ENCODE peak calls at places on chromosomes 2 and 18, in four cellular contexts. Z is AG08396, Y is SW480, L is cardiac septum. N is an unnamed sample.

GRCh38 chr18:48835119-48835518 is 115.6 kb downstream of the SMAD7 start:
- DNase-seq in Y (peak), L (no peak), Z (no peak), N (no peak)

GRCh38 chr2:44718431-44718830 is 223.1 kb upstream of the SIX3 start:
- DNase-seq in L (no peak), Z (no peak), Y (no peak), N (no peak)

GRCh38 chr18:70172225-70172624 is 33.3 kb downstream of the RTTN start:
- DNase-seq in Y (no peak), Z (no peak), L (no peak), N (no peak)

GRCh38 chr2:187438459-187438858 is 9.6 kb downstream of the CALCRL start:
- DNase-seq in Z (no peak), L (no peak), Y (no peak), N (no peak)

GRCh38 chr2:189798312-189799029 is 14.2 kb downstream of the PMS1 start:
- DNase-seq in Z (peak), Y (peak), L (no peak), N (no peak)

GRCh38 chr2:49621014-49621413 is 466.7 kb upstream of the FSHR start:
- DNase-seq in Y (no peak), Z (no peak), L (no peak), N (no peak)

GRCh38 chr2:27191107-27191829 is 20.6 kb upstream of the ATRAID start:
- DNase-seq in Y (peak), L (no peak), Z (peak), N (peak)

GRCh38 chr2:241010531-241011295 is 12.3 kb downstream of the SNED1 start:
- DNase-seq in L (peak), Z (no peak), Y (no peak), N (no peak)

GRCh38 chr18:65073060-65073550 is 677.7 kb upstream of the CDH7 start:
- DNase-seq in Z (no peak), L (no peak), Y (no peak), N (no peak)

GRCh38 chr2:227864161-227864756 is 7.2 kb upstream of the DAW1 start:
- DNase-seq in Z (no peak), L (no peak), Y (no peak), N (no peak)

GRCh38 chr18:2906522-2907458 is 60.0 kb downstream of the EMILIN2 start:
- DNase-seq in Y (peak), Z (peak), L (peak), N (peak)

GRCh38 chr2:58601017-58601416 is 359.9 kb upstream of the FANCL start:
- DNase-seq in Z (peak), Y (no peak), L (no peak), N (no peak)

GRCh38 chr2:65027611-65028244 is 28.5 kb upstream of the CEP68 start:
- DNase-seq in Y (no peak), L (no peak), Z (no peak), N (no peak)

GRCh38 chr18:76499596-76500340 is 4.7 kb upstream of the ZNF516 start:
- DNase-seq in Z (no peak), Y (no peak), L (no peak), N (no peak)

N was measured in Calu3.